ENCODE peak calls at places on chromosomes 3 and 15, in five cellular contexts. One of them, this sample, is unnamed.

GRCh38 chr15:60370105-60370803 is 27.5 kb downstream of the ANXA2 start:
- DNase-seq in vagina: no peak
- DNase-seq in K562: no peak
- DNase-seq in GM12892: no peak
- DNase-seq in HCT116: no peak
- DNase-seq in this sample: no peak

GRCh38 chr3:23115171-23115877 is 87.8 kb upstream of the UBE2E2 start:
- DNase-seq in vagina: no peak
- DNase-seq in K562: no peak
- DNase-seq in GM12892: no peak
- DNase-seq in HCT116: no peak
- DNase-seq in this sample: no peak

GRCh38 chr3:170768334-170768801 is 101.6 kb downstream of the RPL22L1 start:
- DNase-seq in vagina: no peak
- DNase-seq in K562: no peak
- DNase-seq in GM12892: no peak
- DNase-seq in HCT116: no peak
- DNase-seq in this sample: no peak

GRCh38 chr15:44468713-44469385 is 41.4 kb downstream of the CTDSPL2 start:
- DNase-seq in vagina: no peak
- DNase-seq in K562: no peak
- DNase-seq in GM12892: no peak
- DNase-seq in HCT116: peak
- DNase-seq in this sample: no peak

GRCh38 chr15:73849641-73850040 is 23.7 kb upstream of the TBC1D21 start:
- DNase-seq in vagina: no peak
- DNase-seq in K562: no peak
- DNase-seq in GM12892: no peak
- DNase-seq in HCT116: no peak
- DNase-seq in this sample: no peak

GRCh38 chr3:25472747-25473146 is 44.7 kb downstream of the RARB start:
- DNase-seq in vagina: no peak
- DNase-seq in K562: no peak
- DNase-seq in GM12892: no peak
- DNase-seq in HCT116: no peak
- DNase-seq in this sample: no peak

GRCh38 chr3:98553751-98554150 is 22.0 kb downstream of the GPR15 start:
- DNase-seq in vagina: no peak
- DNase-seq in K562: no peak
- DNase-seq in GM12892: no peak
- DNase-seq in HCT116: no peak
- DNase-seq in this sample: no peak

GRCh38 chr3:126551066-126551838 is 7.5 kb downstream of the C3orf22 start:
- DNase-seq in vagina: no peak
- DNase-seq in K562: no peak
- DNase-seq in GM12892: no peak
- DNase-seq in HCT116: no peak
- DNase-seq in this sample: no peak

GRCh38 chr3:71389911-71390573 is 193.5 kb downstream of the FOXP1 start:
- DNase-seq in vagina: no peak
- DNase-seq in K562: no peak
- DNase-seq in GM12892: no peak
- DNase-seq in HCT116: no peak
- DNase-seq in this sample: no peak

GRCh38 chr3:140276698-140277097 is 341.7 kb downstream of the CLSTN2 start:
- DNase-seq in vagina: no peak
- DNase-seq in K562: no peak
- DNase-seq in GM12892: no peak
- DNase-seq in HCT116: peak
- DNase-seq in this sample: no peak

GRCh38 chr3:50126287-50127211 is 28.6 kb upstream of the SEMA3F start:
- DNase-seq in vagina: no peak
- DNase-seq in K562: peak
- DNase-seq in GM12892: no peak
- DNase-seq in HCT116: no peak
- DNase-seq in this sample: no peak

GRCh38 chr3:9179826-9180763 is 69.4 kb downstream of the SRGAP3 start:
- DNase-seq in vagina: no peak
- DNase-seq in K562: no peak
- DNase-seq in GM12892: no peak
- DNase-seq in HCT116: no peak
- DNase-seq in this sample: no peak

GRCh38 chr3:190911382-190911781 is 48.9 kb upstream of the GMNC start:
- DNase-seq in vagina: no peak
- DNase-seq in K562: no peak
- DNase-seq in GM12892: no peak
- DNase-seq in HCT116: peak
- DNase-seq in this sample: no peak

GRCh38 chr15:80480909-80481308 is 76.7 kb downstream of the ARNT2 start:
- DNase-seq in vagina: no peak
- DNase-seq in K562: no peak
- DNase-seq in GM12892: no peak
- DNase-seq in HCT116: no peak
- DNase-seq in this sample: no peak

GRCh38 chr3:154105218-154105975 is 15.8 kb upstream of the ARHGEF26 start:
- DNase-seq in vagina: no peak
- DNase-seq in K562: no peak
- DNase-seq in GM12892: no peak
- DNase-seq in HCT116: no peak
- DNase-seq in this sample: no peak

GRCh38 chr3:122975163-122975923 is 52.2 kb downstream of the SEMA5B start:
- DNase-seq in vagina: no peak
- DNase-seq in K562: no peak
- DNase-seq in GM12892: no peak
- DNase-seq in HCT116: no peak
- DNase-seq in this sample: peak

GRCh38 chr15:30922469-30923311 is 19.0 kb downstream of the FAN1 start:
- DNase-seq in vagina: no peak
- DNase-seq in K562: no peak
- DNase-seq in GM12892: no peak
- DNase-seq in HCT116: peak
- DNase-seq in this sample: no peak

GRCh38 chr3:188349276-188349962 is 195.5 kb downstream of the LPP start:
- DNase-seq in vagina: no peak
- DNase-seq in K562: no peak
- DNase-seq in GM12892: no peak
- DNase-seq in HCT116: peak
- DNase-seq in this sample: no peak

GRCh38 chr3:45472795-45473194 is 84.4 kb downstream of the LARS2 start:
- DNase-seq in vagina: no peak
- DNase-seq in K562: no peak
- DNase-seq in GM12892: no peak
- DNase-seq in HCT116: no peak
- DNase-seq in this sample: no peak

GRCh38 chr3:47578691-47579632 is at the start of gene CSPG5:
- DNase-seq in vagina: no peak
- DNase-seq in K562: peak
- DNase-seq in GM12892: peak
- DNase-seq in HCT116: no peak
- DNase-seq in this sample: peak

GRCh38 chr15:62071711-62072308 is 5.0 kb downstream of the C2CD4A start:
- DNase-seq in vagina: no peak
- DNase-seq in K562: peak
- DNase-seq in GM12892: no peak
- DNase-seq in HCT116: no peak
- DNase-seq in this sample: peak

GRCh38 chr3:195522254-195523023 is 20.7 kb downstream of the PPP1R2 start:
- DNase-seq in vagina: no peak
- DNase-seq in K562: peak
- DNase-seq in GM12892: no peak
- DNase-seq in HCT116: no peak
- DNase-seq in this sample: no peak

GRCh38 chr3:44326035-44326434 is 12.5 kb upstream of the TCAIM start:
- DNase-seq in vagina: no peak
- DNase-seq in K562: no peak
- DNase-seq in GM12892: no peak
- DNase-seq in HCT116: no peak
- DNase-seq in this sample: no peak

GRCh38 chr3:49377483-49377882 is 19.3 kb upstream of the GPX1 start:
- DNase-seq in vagina: no peak
- DNase-seq in K562: no peak
- DNase-seq in GM12892: no peak
- DNase-seq in HCT116: no peak
- DNase-seq in this sample: no peak

GRCh38 chr3:18757476-18757875 is 332.3 kb upstream of the SATB1 start:
- DNase-seq in vagina: no peak
- DNase-seq in K562: no peak
- DNase-seq in GM12892: no peak
- DNase-seq in HCT116: no peak
- DNase-seq in this sample: no peak

GRCh38 chr15:80309769-80310384 is 57.9 kb upstream of the CTXND1 start:
- DNase-seq in vagina: no peak
- DNase-seq in K562: peak
- DNase-seq in GM12892: no peak
- DNase-seq in HCT116: peak
- DNase-seq in this sample: no peak

GRCh38 chr15:41490355-41490754 is 3.3 kb upstream of the ITPKA start:
- DNase-seq in vagina: no peak
- DNase-seq in K562: peak
- DNase-seq in GM12892: no peak
- DNase-seq in HCT116: peak
- DNase-seq in this sample: no peak

GRCh38 chr3:23738946-23739345 is 66.8 kb upstream of the UBE2E1 start:
- DNase-seq in vagina: no peak
- DNase-seq in K562: no peak
- DNase-seq in GM12892: no peak
- DNase-seq in HCT116: peak
- DNase-seq in this sample: no peak

GRCh38 chr3:49638445-49638844 is 35.7 kb upstream of the APEH start:
- DNase-seq in vagina: no peak
- DNase-seq in K562: peak
- DNase-seq in GM12892: no peak
- DNase-seq in HCT116: peak
- DNase-seq in this sample: no peak

GRCh38 chr3:197540961-197541377 is 14.8 kb downstream of the BDH1 start:
- DNase-seq in vagina: no peak
- DNase-seq in K562: no peak
- DNase-seq in GM12892: no peak
- DNase-seq in HCT116: no peak
- DNase-seq in this sample: no peak

GRCh38 chr3:197534348-197534725 is 21.4 kb downstream of the BDH1 start:
- DNase-seq in vagina: no peak
- DNase-seq in K562: no peak
- DNase-seq in GM12892: no peak
- DNase-seq in HCT116: no peak
- DNase-seq in this sample: no peak

GRCh38 chr3:197541756-197542539 is 13.8 kb downstream of the BDH1 start:
- DNase-seq in vagina: no peak
- DNase-seq in K562: peak
- DNase-seq in GM12892: no peak
- DNase-seq in HCT116: no peak
- DNase-seq in this sample: no peak

GRCh38 chr3:197542741-197543454 is 12.9 kb downstream of the BDH1 start:
- DNase-seq in vagina: no peak
- DNase-seq in K562: no peak
- DNase-seq in GM12892: no peak
- DNase-seq in HCT116: no peak
- DNase-seq in this sample: no peak

GRCh38 chr3:197539651-197540051 is 16.1 kb downstream of the BDH1 start:
- DNase-seq in vagina: no peak
- DNase-seq in K562: no peak
- DNase-seq in GM12892: no peak
- DNase-seq in HCT116: peak
- DNase-seq in this sample: no peak
- TF ChIP-seq POLR2A in vagina: no peak
- TF ChIP-seq POLR2A in K562: no peak
- TF ChIP-seq POLR2A in GM12892: no peak
- TF ChIP-seq POLR2A in HCT116: no peak
- TF ChIP-seq POLR2A in this sample: no peak

GRCh38 chr15:40279437-40280141 is 3.3 kb downstream of the ANKRD63 start:
- DNase-seq in vagina: no peak
- DNase-seq in K562: peak
- DNase-seq in GM12892: peak
- DNase-seq in HCT116: no peak
- DNase-seq in this sample: peak
- TF ChIP-seq POLR2AphosphoS5 in vagina: no peak
- TF ChIP-seq POLR2AphosphoS5 in K562: no peak
- TF ChIP-seq POLR2AphosphoS5 in GM12892: no peak
- TF ChIP-seq POLR2AphosphoS5 in HCT116: no peak
- TF ChIP-seq POLR2AphosphoS5 in this sample: no peak

GRCh38 chr3:179068779-179069530 is 2.7 kb downstream of the ZMAT3 start:
- DNase-seq in vagina: no peak
- DNase-seq in K562: peak
- DNase-seq in GM12892: no peak
- DNase-seq in HCT116: no peak
- DNase-seq in this sample: no peak

GRCh38 chr3:179073816-179074215 is 2.2 kb upstream of the ZMAT3 start:
- DNase-seq in vagina: no peak
- DNase-seq in K562: no peak
- DNase-seq in GM12892: no peak
- DNase-seq in HCT116: no peak
- DNase-seq in this sample: no peak

GRCh38 chr3:179069762-179070390 is 1.7 kb downstream of the ZMAT3 start:
- DNase-seq in vagina: no peak
- DNase-seq in K562: no peak
- DNase-seq in GM12892: no peak
- DNase-seq in HCT116: no peak
- DNase-seq in this sample: no peak

GRCh38 chr3:179071161-179071568 is 444 bp downstream of the ZMAT3 start:
- DNase-seq in vagina: no peak
- DNase-seq in K562: no peak
- DNase-seq in GM12892: no peak
- DNase-seq in HCT116: no peak
- DNase-seq in this sample: peak

GRCh38 chr3:179071569-179072397 is at the start of gene ZMAT3:
- DNase-seq in vagina: no peak
- DNase-seq in K562: peak
- DNase-seq in GM12892: peak
- DNase-seq in HCT116: peak
- DNase-seq in this sample: peak
- TF ChIP-seq POLR2A in vagina: peak
- TF ChIP-seq POLR2A in K562: peak
- TF ChIP-seq POLR2A in GM12892: peak
- TF ChIP-seq POLR2A in HCT116: peak
- TF ChIP-seq POLR2A in this sample: peak

DNA sequence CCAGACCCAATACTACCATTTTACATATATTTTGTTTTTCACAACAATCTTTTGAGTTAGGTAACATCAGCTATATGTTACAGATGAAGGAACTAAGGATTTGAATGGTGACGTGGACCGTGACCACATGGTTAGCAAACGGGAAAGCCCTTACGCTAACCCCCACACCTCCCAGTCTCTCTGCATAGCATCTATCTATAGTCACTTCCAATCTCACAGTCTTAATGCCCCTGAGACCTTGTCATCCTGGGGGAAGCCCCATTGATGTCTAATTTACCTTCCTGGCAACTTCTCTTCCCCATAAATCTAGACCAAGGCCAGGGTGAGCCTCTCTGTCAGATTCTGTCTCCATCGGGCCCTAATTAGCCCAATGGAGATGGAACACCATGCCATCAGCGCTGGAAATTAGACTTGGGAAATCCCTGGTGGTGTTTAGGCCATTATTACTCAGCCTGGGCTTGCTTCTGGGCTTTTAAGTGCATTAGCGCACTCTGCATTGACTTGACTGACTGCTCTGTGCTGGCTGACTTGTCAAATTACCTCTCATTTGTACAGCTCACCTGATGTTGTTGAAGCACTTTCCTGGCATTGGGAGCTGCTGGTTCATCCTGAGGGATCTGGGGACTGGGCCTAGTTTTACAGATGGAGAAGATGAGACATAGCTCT is 34.0 kb upstream of the SH3GL3 start:
- DNase-seq in vagina: no peak
- DNase-seq in K562: no peak
- DNase-seq in GM12892: no peak
- DNase-seq in HCT116: no peak
- DNase-seq in this sample: no peak
- TF ChIP-seq POLR2AphosphoS5 in vagina: no peak
- TF ChIP-seq POLR2AphosphoS5 in K562: no peak
- TF ChIP-seq POLR2AphosphoS5 in GM12892: no peak
- TF ChIP-seq POLR2AphosphoS5 in HCT116: no peak
- TF ChIP-seq POLR2AphosphoS5 in this sample: no peak